ENCODE peak calls at places on chromosomes 1 and 21, in nine cellular contexts. H, O, D, F, T, Z, C, X and G are unnamed samples.

GRCh38 chr21:45560106-45561021 is 18.1 kb upstream of the SLC19A1 start:
- DNase-seq in H (no peak), O (no peak), D (no peak), F (no peak), T (no peak), Z (no peak), C (no peak), X (peak; percentile 3), G (no peak)

GRCh38 chr1:164699815-164700491 is 141.0 kb downstream of the PBX1 start:
- DNase-seq in H (no peak), O (no peak), D (no peak), F (no peak), T (no peak), Z (no peak), C (no peak), X (no peak), G (no peak)

GRCh38 chr21:14620152-14620551 is 74.0 kb upstream of the SAMSN1 start:
- DNase-seq in H (no peak), O (no peak), D (no peak), F (no peak), T (no peak), Z (no peak), C (no peak), X (no peak), G (no peak)

GRCh38 chr1:77303387-77303786 is 21.6 kb downstream of the AK5 start:
- DNase-seq in H (no peak), O (no peak), D (no peak), F (no peak), T (no peak), Z (no peak), C (no peak), X (no peak), G (no peak)

GRCh38 chr1:84260852-84261518 is 40.5 kb upstream of the SAMD13 start:
- DNase-seq in H (no peak), O (no peak), D (no peak), F (no peak), T (no peak), Z (no peak), C (no peak), X (no peak), G (no peak)

GRCh38 chr1:56799605-56800398 is 19.4 kb downstream of the FYB2 start:
- DNase-seq in H (peak; percentile 50), O (no peak), D (no peak), F (no peak), T (peak; percentile 88), Z (no peak), C (no peak), X (no peak), G (no peak)

GRCh38 chr1:236075848-236076247 is 11.0 kb upstream of the NID1 start:
- DNase-seq in H (no peak), O (no peak), D (no peak), F (no peak), T (no peak), Z (no peak), C (no peak), X (no peak), G (no peak)

GRCh38 chr1:245051349-245052221 is 103.2 kb upstream of the KIF26B start:
- DNase-seq in H (peak; percentile 35), O (no peak), D (no peak), F (no peak), T (peak; percentile 41), Z (peak; percentile 81), C (peak; percentile 80), X (no peak), G (no peak)

GRCh38 chr1:205332015-205332791 is 10.7 kb upstream of the NUAK2 start:
- DNase-seq in H (no peak), O (no peak), D (no peak), F (no peak), T (no peak), Z (no peak), C (no peak), X (peak; percentile 91), G (no peak)

GRCh38 chr1:53601031-53601745 is 137.8 kb downstream of the GLIS1 start:
- DNase-seq in H (no peak), O (no peak), D (no peak), F (no peak), T (no peak), Z (no peak), C (peak; percentile 10), X (no peak), G (no peak)

GRCh38 chr1:204127597-204128242 is 24.1 kb downstream of the ETNK2 start:
- DNase-seq in H (peak; percentile 95), O (peak; percentile 88), D (peak; percentile 59), F (no peak), T (peak; percentile 65), Z (peak; percentile 86), C (no peak), X (peak; percentile 92), G (no peak)

GRCh38 chr1:75472971-75473603 is 137.8 kb downstream of the SLC44A5 start:
- DNase-seq in H (peak; percentile 2), O (no peak), D (no peak), F (no peak), T (peak; percentile 25), Z (no peak), C (no peak), X (no peak), G (no peak)

GRCh38 chr1:216722841-216723240 is 388 bp downstream of the ESRRG start:
- DNase-seq in H (no peak), O (no peak), D (no peak), F (no peak), T (no peak), Z (no peak), C (no peak), X (no peak), G (no peak)

GRCh38 chr1:5906116-5906515 is 86.1 kb downstream of the NPHP4 start:
- DNase-seq in H (no peak), O (no peak), D (no peak), F (no peak), T (no peak), Z (no peak), C (peak; percentile 3), X (no peak), G (no peak)

GRCh38 chr1:10212476-10212875 is 2.1 kb downstream of the KIF1B start:
- DNase-seq in H (no peak), O (no peak), D (no peak), F (no peak), T (no peak), Z (no peak), C (no peak), X (no peak), G (no peak)
- H3K4me3 ChIP-seq in H (no peak overlapping the region), O (peak overlapping the region; percentile 97), D (peak overlapping the region; percentile 99), F (no peak overlapping the region), T (peak overlapping the region; percentile 81), Z (peak overlapping the region; percentile 98), C (no peak overlapping the region), X (peak overlapping the region; percentile 80), G (no peak overlapping the region)

GRCh38 chr1:161051219-161051618 is 5.4 kb upstream of the USF1 start:
- DNase-seq in H (no peak), O (no peak), D (no peak), F (no peak), T (no peak), Z (no peak), C (no peak), X (no peak), G (no peak)
- H3K4me3 ChIP-seq in H (no peak overlapping the region), O (no peak overlapping the region), D (no peak overlapping the region), F (no peak overlapping the region), T (no peak overlapping the region), Z (no peak overlapping the region), C (no peak overlapping the region), X (no peak overlapping the region), G (no peak overlapping the region)

GRCh38 chr1:46488343-46489168 is 1.1 kb upstream of the DMBX1 start:
- DNase-seq in H (peak; percentile 34), O (no peak), D (no peak), F (no peak), T (peak; percentile 14), Z (no peak), C (no peak), X (peak; percentile 41), G (no peak)

GRCh38 chr1:46490603-46491499 is 1.2 kb downstream of the DMBX1 start:
- DNase-seq in H (no peak), O (no peak), D (no peak), F (no peak), T (peak; percentile 18), Z (no peak), C (no peak), X (no peak), G (no peak)

GRCh38 chr1:46489169-46489637 is 433 bp upstream of the DMBX1 start:
- DNase-seq in H (no peak), O (no peak), D (no peak), F (peak; percentile 17), T (no peak), Z (no peak), C (no peak), X (no peak), G (no peak)

GRCh38 chr1:46491500-46492268 is 2.0 kb downstream of the DMBX1 start:
- DNase-seq in H (no peak), O (no peak), D (no peak), F (no peak), T (no peak), Z (no peak), C (no peak), X (no peak), G (no peak)

GRCh38 chr1:46489638-46490602 is at the start of gene DMBX1:
- DNase-seq in H (peak; percentile 29), O (peak; percentile 86), D (no peak), F (peak; percentile 16), T (no peak), Z (no peak), C (no peak), X (peak; percentile 64), G (peak; percentile 9)
- H3K4me3 ChIP-seq in H (no peak within 1 kb of the TSS), O (peak within 1 kb of the TSS; percentile 47), D (peak within 1 kb of the TSS; percentile 11), F (no peak within 1 kb of the TSS), T (no peak within 1 kb of the TSS), Z (no peak within 1 kb of the TSS), C (peak within 1 kb of the TSS; percentile 2), X (peak within 1 kb of the TSS; percentile 63), G (no peak within 1 kb of the TSS)

GRCh38 chr1:34164510-34165381 is at the start of gene CSMD2:
- DNase-seq in H (peak; percentile 32), O (peak; percentile 83), D (no peak), F (no peak), T (peak; percentile 79), Z (peak; percentile 34), C (peak; percentile 52), X (peak; percentile 16), G (no peak)
- H3K4me3 ChIP-seq in H (peak within 1 kb of the TSS; percentile 23), O (peak within 1 kb of the TSS; percentile 32), D (peak within 1 kb of the TSS; percentile 53), F (no peak within 1 kb of the TSS), T (peak within 1 kb of the TSS; percentile 58), Z (peak within 1 kb of the TSS; percentile 33), C (peak within 1 kb of the TSS; percentile 28), X (no peak within 1 kb of the TSS), G (no peak within 1 kb of the TSS)

DNA sequence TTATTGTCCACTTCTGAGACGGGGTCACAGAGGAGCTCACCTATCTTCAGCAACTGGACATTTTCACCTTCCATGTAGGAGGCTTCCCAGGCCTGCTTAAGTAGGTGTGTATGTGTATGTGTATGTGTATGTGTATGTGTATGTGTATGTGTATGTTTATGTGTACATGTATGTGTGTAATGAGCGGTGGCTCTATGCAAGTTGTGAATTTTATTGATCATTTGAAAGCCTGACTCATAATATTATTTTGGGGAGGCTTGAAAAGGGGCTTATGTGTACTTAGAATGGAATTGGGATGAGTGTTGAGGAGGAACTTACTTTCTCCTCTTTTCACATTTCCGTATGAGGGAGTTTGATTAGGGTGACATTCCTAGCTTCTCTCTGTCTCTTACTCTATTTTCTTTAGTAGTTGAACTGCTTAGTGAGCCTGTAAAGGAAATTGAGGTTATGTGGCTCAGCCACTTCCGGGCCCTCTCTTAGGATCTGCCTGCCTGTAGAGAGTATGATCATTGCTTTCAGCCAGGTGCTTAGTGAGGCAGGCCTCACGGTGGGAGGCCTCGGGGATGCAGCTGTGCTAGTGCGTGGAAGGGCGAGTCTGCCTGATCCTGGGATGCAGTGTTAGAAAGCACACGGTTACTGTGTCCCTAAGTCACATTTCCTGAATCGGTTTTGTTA is 61.0 kb downstream of the IER5 start:
- DNase-seq in H (no peak), O (no peak), D (no peak), F (peak; percentile 86), T (no peak), Z (no peak), C (no peak), X (no peak), G (peak; percentile 60)
- H3K4me3 ChIP-seq in H (no peak overlapping the region), O (no peak overlapping the region), D (no peak overlapping the region), F (no peak overlapping the region), T (no peak overlapping the region), Z (no peak overlapping the region), C (no peak overlapping the region), X (no peak overlapping the region), G (peak overlapping the region; percentile 6)